ENCODE peak calls at places on chromosomes 2 and 18, in four cellular contexts. R is NCI-H226, X is NCI-H82, Y is stromal cell of bone marrow. S is an unnamed sample.

GRCh38 chr2:7703523-7704144 is 786.4 kb downstream of the RNF144A start:
- DNase-seq in R (no peak), X (no peak), Y (no peak), S (no peak)

GRCh38 chr2:147663964-147664363 is 180.9 kb upstream of the ACVR2A start:
- DNase-seq in R (no peak), X (no peak), Y (no peak), S (no peak)

GRCh38 chr2:161414385-161415040 is 1.6 kb upstream of the TBR1 start:
- DNase-seq in R (peak), X (peak), Y (no peak), S (peak)

GRCh38 chr18:26133652-26134051 is at the start of gene PSMA8:
- DNase-seq in R (no peak), X (no peak), Y (no peak), S (no peak)

GRCh38 chr2:52117299-52117698 is 1085.4 kb upstream of the NRXN1 start:
- DNase-seq in R (no peak), X (no peak), Y (peak), S (no peak)

GRCh38 chr18:57533399-57533884 is 53.1 kb downstream of the FECH start:
- DNase-seq in R (no peak), X (no peak), Y (peak), S (peak)

GRCh38 chr2:30155889-30156658 is 9.3 kb downstream of the YPEL5 start:
- DNase-seq in R (no peak), X (peak), Y (no peak), S (no peak)

GRCh38 chr18:11316546-11316945 is 167.2 kb upstream of the PIEZO2 start:
- DNase-seq in R (no peak), X (no peak), Y (no peak), S (no peak)

GRCh38 chr2:12448846-12449480 is 267.8 kb upstream of the TRIB2 start:
- DNase-seq in R (no peak), X (no peak), Y (no peak), S (no peak)

S was measured in SK-N-DZ.